ENCODE peak calls at places on chromosomes 16 and 17, in ten cellular contexts. G is AG09309, W is progenitor cell of endocrine pancreas, Y is upper lobe of right lung, S is RWPE1, C is cardiac fibroblast, R is fibroblast of lung, J is Calu3, M is fibroblast of pulmonary artery, N is right atrium auricular region. D is an unnamed sample.

GRCh38 chr16:149024-149675 is 3.3 kb upstream of the HBZ start:
- DNase-seq in G (no peak), W (no peak), Y (no peak), S (no peak), C (peak), R (peak), J (no peak), M (no peak), N (no peak), D (no peak)

GRCh38 chr17:83135692-83136091 is 56.3 kb downstream of the METRNL start:
- DNase-seq in G (no peak), W (no peak), Y (peak), S (no peak), C (no peak), R (no peak), J (no peak), M (no peak), N (peak), D (no peak)

GRCh38 chr17:74744714-74745547 is 3.5 kb upstream of the NHERF1 start:
- DNase-seq in G (peak), W (peak), Y (peak), S (peak), C (peak), R (peak), J (peak), M (peak), N (peak), D (no peak)

GRCh38 chr16:57538235-57538711 is 1.9 kb upstream of the CCDC102A start:
- DNase-seq in G (no peak), W (no peak), Y (no peak), S (no peak), C (no peak), R (no peak), J (no peak), M (no peak), N (no peak), D (no peak)

GRCh38 chr16:49697631-49698030 is 158.3 kb downstream of the ZNF423 start:
- DNase-seq in G (no peak), W (no peak), Y (no peak), S (no peak), C (no peak), R (no peak), J (no peak), M (no peak), N (no peak), D (no peak)

GRCh38 chr17:64146418-64147109 is 16.6 kb upstream of the ERN1 start:
- DNase-seq in G (no peak), W (peak), Y (peak), S (peak), C (peak), R (peak), J (peak), M (peak), N (peak), D (peak)

GRCh38 chr17:31679667-31680066 is 179.4 kb downstream of the COPRS start:
- DNase-seq in G (no peak), W (no peak), Y (no peak), S (no peak), C (no peak), R (no peak), J (no peak), M (no peak), N (no peak), D (no peak)

GRCh38 chr16:68490829-68491575 is 42.7 kb upstream of the SMPD3 start:
- DNase-seq in G (peak), W (no peak), Y (peak), S (peak), C (peak), R (peak), J (peak), M (peak), N (no peak), D (peak)

GRCh38 chr16:72083778-72084404 is 9.5 kb downstream of the TXNL4B start:
- DNase-seq in G (no peak), W (no peak), Y (no peak), S (no peak), C (no peak), R (no peak), J (no peak), M (no peak), N (no peak), D (no peak)

GRCh38 chr17:64778367-64779290 is 116.5 kb upstream of the SMURF2 start:
- DNase-seq in G (no peak), W (peak), Y (peak), S (no peak), C (no peak), R (peak), J (no peak), M (no peak), N (no peak), D (no peak)

GRCh38 chr17:39110435-39111136 is 40.9 kb downstream of the PLXDC1 start:
- DNase-seq in G (no peak), W (no peak), Y (no peak), S (no peak), C (no peak), R (no peak), J (peak), M (no peak), N (no peak), D (no peak)

GRCh38 chr17:79785017-79785899 is 7.3 kb downstream of the CBX2 start:
- DNase-seq in G (no peak), W (no peak), Y (no peak), S (no peak), C (no peak), R (no peak), J (no peak), M (no peak), N (no peak), D (no peak)

GRCh38 chr17:68909066-68909465 is 46.1 kb downstream of the ABCA8 start:
- DNase-seq in G (peak), W (no peak), Y (no peak), S (peak), C (peak), R (peak), J (peak), M (peak), N (peak), D (peak)

GRCh38 chr17:57585341-57586098 is 159.6 kb downstream of the CCDC182 start:
- DNase-seq in G (no peak), W (no peak), Y (no peak), S (no peak), C (no peak), R (no peak), J (no peak), M (no peak), N (no peak), D (no peak)

DNA sequence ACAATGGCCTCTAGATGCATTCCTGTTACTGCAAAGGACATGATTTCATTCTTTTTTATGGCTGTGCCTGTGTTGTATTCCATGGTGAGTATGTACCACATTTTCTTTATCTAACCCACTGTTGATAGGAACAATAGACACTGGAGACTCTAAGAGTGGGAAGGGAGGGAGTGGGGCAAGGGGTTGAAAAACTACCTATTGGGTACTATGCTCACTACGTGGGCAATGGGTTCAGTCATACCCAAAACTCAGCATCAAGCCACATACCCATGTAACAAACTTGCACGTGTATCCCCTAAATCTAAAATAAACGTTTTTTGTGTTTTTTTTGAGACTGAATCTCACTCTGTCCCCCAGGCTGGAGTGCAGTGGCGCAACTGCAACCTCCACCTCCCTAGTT is 47.1 kb upstream of the SCNN1B start:
- DNase-seq in G (no peak), W (no peak), Y (no peak), S (no peak), C (no peak), R (no peak), J (no peak), M (no peak), N (no peak), D (no peak)
- TF ChIP-seq CTCF in G (no peak), W (no peak), Y (no peak), S (no peak), C (no peak), R (no peak), J (no peak), M (no peak), N (no peak), D (no peak)

GRCh38 chr17:29929544-29930398 is at the start of gene SSH2:
- DNase-seq in G (no peak), W (peak), Y (peak), S (peak), C (peak), R (peak), J (peak), M (peak), N (peak), D (peak)
- TF ChIP-seq CTCF in G (no peak), W (no peak), Y (no peak), S (no peak), C (no peak), R (no peak), J (no peak), M (no peak), N (peak), D (no peak)

GRCh38 chr17:14882131-14882530 is 383.0 kb downstream of the PMP22 start:
- DNase-seq in G (no peak), W (no peak), Y (no peak), S (no peak), C (no peak), R (no peak), J (no peak), M (no peak), N (no peak), D (no peak)

GRCh38 chr17:14886200-14886739 is 378.9 kb downstream of the PMP22 start:
- DNase-seq in G (no peak), W (no peak), Y (no peak), S (no peak), C (peak), R (no peak), J (no peak), M (peak), N (no peak), D (peak)
- TF ChIP-seq CTCF in G (peak), W (peak), Y (no peak), S (no peak), C (peak), R (peak), J (no peak), M (no peak), N (no peak), D (peak)

GRCh38 chr17:49456172-49456965 is 38.7 kb upstream of the NGFR start:
- DNase-seq in G (peak), W (no peak), Y (no peak), S (no peak), C (peak), R (peak), J (no peak), M (peak), N (no peak), D (no peak)
- TF ChIP-seq CTCF in G (no peak), W (no peak), Y (no peak), S (no peak), C (no peak), R (no peak), J (no peak), M (no peak), N (no peak), D (no peak)

D was measured in foreskin keratinocyte.